ENCODE peak calls at places on chromosome 7, in eight cellular contexts. Z, P, M, L, R, W, X and J are unnamed samples.

GRCh38 chr7:98321301-98321700 is 39.8 kb downstream of the BRI3 start:
- DNase-seq in L (no peak), R (no peak), P (peak; percentile 3), M (no peak), Z (no peak), W (no peak), X (no peak), J (no peak)

GRCh38 chr7:78020131-78020873 is 221.7 kb downstream of the PHTF2 start:
- DNase-seq in Z (peak; percentile 85), W (no peak), X (peak; percentile 58), M (no peak), R (peak; percentile 57), L (peak; percentile 70), P (peak; percentile 92), J (no peak)

GRCh38 chr7:26061340-26062239 is 90.4 kb upstream of the NFE2L3 start:
- DNase-seq in M (peak; percentile 18), W (peak; percentile 82), X (peak; percentile 43), L (no peak), P (peak; percentile 63), R (peak; percentile 67), Z (peak; percentile 86), J (peak; percentile 55)

GRCh38 chr7:155000795-155001194 is 2.1 kb downstream of the PAXIP1 start:
- DNase-seq in R (no peak), P (no peak), X (no peak), M (no peak), Z (no peak), W (no peak), L (no peak), J (no peak)

GRCh38 chr7:152762056-152762455 is 2.5 kb downstream of the ACTR3B start:
- DNase-seq in L (no peak), W (no peak), R (no peak), M (no peak), Z (no peak), X (no peak), P (no peak), J (no peak)

GRCh38 chr7:155861480-155861868 is 49.2 kb upstream of the SHH start:
- DNase-seq in W (no peak), R (no peak), P (no peak), M (no peak), X (peak; percentile 5), Z (no peak), L (no peak), J (no peak)

GRCh38 chr7:28062197-28062988 is 118.2 kb downstream of the JAZF1 start:
- DNase-seq in Z (peak; percentile 83), L (no peak), X (no peak), W (peak; percentile 79), M (no peak), P (peak; percentile 63), R (peak; percentile 83), J (peak; percentile 54)

GRCh38 chr7:128939861-128940410 is 2.2 kb downstream of the IRF5 start:
- DNase-seq in P (no peak), Z (no peak), M (no peak), L (no peak), R (no peak), X (no peak), W (no peak), J (no peak)

GRCh38 chr7:1054438-1055083 is 10.2 kb downstream of the GPR146 start:
- DNase-seq in W (no peak), L (no peak), R (peak; percentile 56), M (no peak), X (no peak), Z (no peak), P (no peak), J (no peak)

GRCh38 chr7:145812218-145812617 is 304.4 kb upstream of the CNTNAP2 start:
- DNase-seq in Z (no peak), R (no peak), P (no peak), W (no peak), L (no peak), X (no peak), M (no peak), J (no peak)

GRCh38 chr7:23230586-23231195 is 15.9 kb upstream of the GPNMB start:
- DNase-seq in Z (no peak), W (no peak), L (no peak), X (no peak), P (no peak), M (no peak), R (no peak), J (no peak)

GRCh38 chr7:45088821-45089313 is at the start of gene NACAD:
- DNase-seq in L (no peak), X (no peak), P (peak; percentile 79), W (no peak), M (no peak), R (peak; percentile 75), Z (peak; percentile 65), J (peak; percentile 63)

GRCh38 chr7:27161721-27162547 is 3.4 kb downstream of the HOXA9 start:
- DNase-seq in P (no peak), M (no peak), Z (peak; percentile 19), X (no peak), R (peak; percentile 59), W (peak; percentile 35), L (no peak), J (no peak)

GRCh38 chr7:6271694-6272371 is 591 bp downstream of the CYTH3 start:
- DNase-seq in X (no peak), L (no peak), R (peak; percentile 59), M (no peak), P (peak; percentile 60), Z (peak; percentile 19), W (no peak), J (peak; percentile 46)

GRCh38 chr7:47458057-47458456 is 123.9 kb downstream of the TNS3 start:
- DNase-seq in Z (no peak), P (peak; percentile 84), L (peak; percentile 98), M (no peak), X (no peak), W (no peak), R (peak; percentile 96), J (peak; percentile 61)

GRCh38 chr7:43385856-43386255 is 197.1 kb upstream of the STK17A start:
- DNase-seq in L (no peak), Z (no peak), X (no peak), W (no peak), M (no peak), R (no peak), P (no peak), J (no peak)

GRCh38 chr7:56051053-56051338 is 248 bp downstream of the PSPH start:
- DNase-seq in Z (no peak), P (no peak), X (no peak), W (no peak), L (no peak), R (no peak), M (no peak), J (no peak)

GRCh38 chr7:128427289-128427891 is 17.6 kb upstream of the IMPDH1 start:
- DNase-seq in X (no peak), Z (peak; percentile 79), P (peak; percentile 71), W (no peak), R (no peak), L (peak; percentile 57), M (no peak), J (no peak)

GRCh38 chr7:130932088-130932487 is 198.1 kb upstream of the KLF14 start:
- DNase-seq in R (no peak), W (no peak), X (no peak), Z (no peak), P (no peak), L (no peak), M (no peak), J (no peak)

GRCh38 chr7:84647797-84648762 is 453.5 kb upstream of the SEMA3A start:
- DNase-seq in L (peak; percentile 42), M (no peak), P (peak; percentile 13), Z (no peak), W (no peak), R (no peak), X (no peak), J (no peak)

GRCh38 chr7:87414400-87415188 is 60.9 kb downstream of the ABCB4 start:
- DNase-seq in R (no peak), L (peak; percentile 4), Z (peak; percentile 41), X (no peak), W (no peak), P (no peak), M (no peak), J (no peak)

GRCh38 chr7:43721193-43721806 is 8.0 kb downstream of the COA1 start:
- DNase-seq in X (no peak), W (no peak), Z (peak; percentile 66), R (no peak), M (no peak), L (peak; percentile 30), P (peak; percentile 30), J (no peak)

GRCh38 chr7:50205011-50205410 is 99.5 kb upstream of the IKZF1 start:
- DNase-seq in M (no peak), W (no peak), P (no peak), X (no peak), Z (no peak), L (no peak), R (no peak), J (no peak)